ENCODE peak calls at places on chromosomes 16 and 17, in five cellular contexts. One of them, this sample, is unnamed.

GRCh38 chr17:58136669-58137279 is 11.4 kb upstream of the OR4D1 start:
- DNase-seq in mucosa of gallbladder: no peak
- DNase-seq in upper lobe of right lung: no peak
- DNase-seq in fibroblast of pulmonary artery: no peak
- DNase-seq in HFFc6: no peak
- DNase-seq in this sample: peak; percentile 27

GRCh38 chr16:64615647-64616280 is 506.1 kb downstream of the CDH11 start:
- DNase-seq in mucosa of gallbladder: no peak
- DNase-seq in upper lobe of right lung: peak; percentile 59
- DNase-seq in fibroblast of pulmonary artery: no peak
- DNase-seq in HFFc6: no peak
- DNase-seq in this sample: no peak

GRCh38 chr17:54968954-54969400 is 412 bp downstream of the STXBP4 start:
- DNase-seq in mucosa of gallbladder: no peak
- DNase-seq in upper lobe of right lung: no peak
- DNase-seq in fibroblast of pulmonary artery: peak; percentile 43
- DNase-seq in HFFc6: peak; percentile 5
- DNase-seq in this sample: peak; percentile 68

GRCh38 chr17:5592382-5592781 is 8.1 kb upstream of the NLRP1 start:
- DNase-seq in mucosa of gallbladder: no peak
- DNase-seq in upper lobe of right lung: no peak
- DNase-seq in fibroblast of pulmonary artery: peak; percentile 63
- DNase-seq in HFFc6: peak; percentile 63
- DNase-seq in this sample: peak; percentile 51

GRCh38 chr16:86455609-86456008 is 54.7 kb upstream of the FOXF1 start:
- DNase-seq in mucosa of gallbladder: no peak
- DNase-seq in upper lobe of right lung: no peak
- DNase-seq in fibroblast of pulmonary artery: no peak
- DNase-seq in HFFc6: no peak
- DNase-seq in this sample: no peak

GRCh38 chr17:42283241-42284019 is 4.9 kb upstream of the STAT5A start:
- DNase-seq in mucosa of gallbladder: no peak
- DNase-seq in upper lobe of right lung: peak; percentile 37
- DNase-seq in fibroblast of pulmonary artery: no peak
- DNase-seq in HFFc6: no peak
- DNase-seq in this sample: no peak

GRCh38 chr16:88730632-88731607 is 24.6 kb downstream of the CTU2 start:
- DNase-seq in mucosa of gallbladder: no peak
- DNase-seq in upper lobe of right lung: no peak
- DNase-seq in fibroblast of pulmonary artery: peak; percentile 19
- DNase-seq in HFFc6: no peak
- DNase-seq in this sample: no peak

GRCh38 chr16:84813141-84813933 is 6.4 kb upstream of the CRISPLD2 start:
- DNase-seq in mucosa of gallbladder: no peak
- DNase-seq in upper lobe of right lung: no peak
- DNase-seq in fibroblast of pulmonary artery: no peak
- DNase-seq in HFFc6: no peak
- DNase-seq in this sample: no peak